ENCODE peak calls at places on chromosomes 6 and 20, in four cellular contexts. K is NCI-H1417, D is H54, L is suprapubic skin. N is an unnamed sample.

GRCh38 chr6:156848533-156848932 is 71.4 kb downstream of the ARID1B start:
- DNase-seq in K (peak; percentile 35), D (no peak), L (no peak), N (no peak)

GRCh38 chr6:56683882-56684281 is 41.2 kb upstream of the DST start:
- DNase-seq in K (peak; percentile 18), D (peak; percentile 40), L (no peak), N (no peak)

GRCh38 chr20:37198962-37199660 is 19.8 kb upstream of the MROH8 start:
- DNase-seq in K (no peak), D (no peak), L (no peak), N (no peak)

GRCh38 chr6:142737368-142738060 is 207.5 kb downstream of the HIVEP2 start:
- DNase-seq in K (peak; percentile 69), D (no peak), L (no peak), N (no peak)

GRCh38 chr20:859661-860294 is 26.3 kb downstream of the FAM110A start:
- DNase-seq in K (no peak), D (no peak), L (no peak), N (no peak)

GRCh38 chr6:70479236-70479635 is 65.9 kb downstream of the FAM135A start:
- DNase-seq in K (peak; percentile 89), D (no peak), L (no peak), N (no peak)

GRCh38 chr6:33755070-33755869 is 8.6 kb upstream of the IP6K3 start:
- DNase-seq in K (peak; percentile 81), D (no peak), L (no peak), N (no peak)

GRCh38 chr6:83514877-83515466 is 2.6 kb downstream of the PRSS35 start:
- DNase-seq in K (peak; percentile 77), D (peak; percentile 8), L (no peak), N (no peak)

GRCh38 chr6:44076366-44077200 is 50.7 kb downstream of the MRPL14 start:
- DNase-seq in K (no peak), D (no peak), L (peak; percentile 67), N (no peak)

GRCh38 chr20:62350098-62350628 is 16.9 kb downstream of the LAMA5 start:
- DNase-seq in K (peak; percentile 85), D (peak; percentile 75), L (no peak), N (no peak)

GRCh38 chr20:64101731-64102621 is 5.4 kb downstream of the NPBWR2 start:
- DNase-seq in K (peak; percentile 77), D (peak; percentile 72), L (no peak), N (no peak)

GRCh38 chr6:105191351-105191750 is 11.5 kb upstream of the POPDC3 start:
- DNase-seq in K (no peak), D (no peak), L (no peak), N (no peak)

GRCh38 chr20:24321939-24322338 is 147.5 kb upstream of the SYNDIG1 start:
- DNase-seq in K (no peak), D (no peak), L (no peak), N (no peak)

GRCh38 chr6:132190097-132190814 is 211.0 kb downstream of the MOXD1 start:
- DNase-seq in K (no peak), D (no peak), L (no peak), N (no peak)

GRCh38 chr6:35359744-35360348 is 17.5 kb downstream of the PPARD start:
- DNase-seq in K (no peak), D (no peak), L (peak; percentile 41), N (no peak)

GRCh38 chr6:48016027-48016755 is 94.8 kb downstream of the PTCHD4 start:
- DNase-seq in K (no peak), D (no peak), L (no peak), N (no peak)

GRCh38 chr20:59933296-59933848 is at the start of gene SYCP2:
- DNase-seq in K (no peak), D (no peak), L (peak; percentile 67), N (no peak)